ENCODE peak calls at places on chromosomes 13 and 19, in nine cellular contexts. T is fibroblast of the aortic adventitia; C is PC-9; B is KG1; Q is NCI-H1694 treated with DMSO at 0.1 percent for 48 hours; H is activated CD4-positive, alpha-beta T cell treated with anti-CD3 and anti-CD28 coated beads for 48 hours; U is COLO829; E is NCI-H2029 treated with DMSO at 0.1 percent for 48 hours; Y is stimulated activated CD4-positive, alpha-beta T cell treated with anti-CD3 and anti-CD28 coated beads, TNF-alpha, amount 100 ng/mL, for 4 hours. N is an unnamed sample.

GRCh38 chr19:27776524-27776923 is 1436.4 kb downstream of the UQCRFS1 start:
- DNase-seq in T (no peak), C (no peak), B (no peak), Q (no peak), H (no peak), U (no peak), E (no peak), Y (no peak), N (no peak)

GRCh38 chr13:23357349-23357748 is 76.2 kb downstream of the SACS start:
- DNase-seq in T (peak; percentile 55), C (no peak), B (no peak), Q (no peak), H (no peak), U (no peak), E (no peak), Y (no peak), N (no peak)

GRCh38 chr19:29532956-29533355 is 7.2 kb downstream of the VSTM2B start:
- DNase-seq in T (no peak), C (no peak), B (no peak), Q (no peak), H (no peak), U (no peak), E (no peak), Y (no peak), N (no peak)

GRCh38 chr13:113531041-113531873 is 40.7 kb upstream of the DCUN1D2 start:
- DNase-seq in T (no peak), C (no peak), B (no peak), Q (no peak), H (no peak), U (no peak), E (no peak), Y (no peak), N (no peak)

GRCh38 chr13:48492123-48493075 is 40.5 kb downstream of the RCBTB2 start:
- DNase-seq in T (peak; percentile 77), C (no peak), B (peak; percentile 80), Q (no peak), H (peak; percentile 74), U (no peak), E (peak; percentile 6), Y (no peak), N (peak; percentile 42)

GRCh38 chr19:15181394-15181793 is 19.4 kb downstream of the NOTCH3 start:
- DNase-seq in T (no peak), C (no peak), B (no peak), Q (no peak), H (no peak), U (no peak), E (peak; percentile 66), Y (no peak), N (no peak)

GRCh38 chr19:2246801-2247361 is 2.2 kb upstream of the AMH start:
- DNase-seq in T (peak; percentile 56), C (no peak), B (no peak), Q (no peak), H (no peak), U (no peak), E (no peak), Y (no peak), N (peak; percentile 39)

GRCh38 chr13:35478384-35479222 is 2.1 kb upstream of the MAB21L1 start:
- DNase-seq in T (no peak), C (no peak), B (no peak), Q (no peak), H (no peak), U (no peak), E (no peak), Y (no peak), N (no peak)

GRCh38 chr19:11659612-11660011 is 62.3 kb downstream of the ZNF627 start:
- DNase-seq in T (peak; percentile 19), C (no peak), B (no peak), Q (no peak), H (no peak), U (peak; percentile 15), E (no peak), Y (no peak), N (no peak)

GRCh38 chr13:52599037-52599852 is 43.0 kb upstream of the HNRNPA1L2 start:
- DNase-seq in T (peak; percentile 87), C (no peak), B (no peak), Q (peak; percentile 16), H (no peak), U (no peak), E (no peak), Y (no peak), N (no peak)

GRCh38 chr19:2561895-2562294 is 86.0 kb downstream of the GADD45B start:
- DNase-seq in T (no peak), C (no peak), B (peak; percentile 14), Q (no peak), H (peak; percentile 74), U (no peak), E (no peak), Y (peak; percentile 30), N (no peak)

GRCh38 chr13:113976711-113977684 is 3.1 kb upstream of the C13orf46 start:
- DNase-seq in T (peak; percentile 76), C (peak; percentile 72), B (no peak), Q (no peak), H (no peak), U (no peak), E (no peak), Y (no peak), N (no peak)

GRCh38 chr13:76383671-76384461 is 502.3 kb downstream of the KCTD12 start:
- DNase-seq in T (peak; percentile 96), C (no peak), B (no peak), Q (no peak), H (no peak), U (peak; percentile 35), E (peak; percentile 0), Y (no peak), N (no peak)

GRCh38 chr13:27036236-27036981 is 135.2 kb downstream of the USP12 start:
- DNase-seq in T (peak; percentile 76), C (peak; percentile 11), B (no peak), Q (no peak), H (no peak), U (peak; percentile 42), E (no peak), Y (no peak), N (no peak)

GRCh38 chr13:46896346-46897138 is at the start of gene HTR2A:
- DNase-seq in T (peak; percentile 52), C (no peak), B (no peak), Q (peak; percentile 1), H (peak; percentile 14), U (no peak), E (no peak), Y (no peak), N (peak; percentile 73)

GRCh38 chr13:77460195-77460594 is 75.3 kb upstream of the SCEL start:
- DNase-seq in T (peak; percentile 26), C (no peak), B (no peak), Q (no peak), H (no peak), U (no peak), E (no peak), Y (no peak), N (no peak)

GRCh38 chr19:1089891-1090290 is 5.3 kb downstream of the POLR2E start:
- DNase-seq in T (no peak), C (no peak), B (no peak), Q (no peak), H (no peak), U (no peak), E (no peak), Y (no peak), N (no peak)

GRCh38 chr13:25394661-25395060 is 22.9 kb downstream of the ATP8A2 start:
- DNase-seq in T (no peak), C (no peak), B (no peak), Q (no peak), H (no peak), U (no peak), E (no peak), Y (no peak), N (no peak)

GRCh38 chr13:38399540-38399939 is 49.9 kb downstream of the UFM1 start:
- DNase-seq in T (no peak), C (no peak), B (no peak), Q (no peak), H (no peak), U (no peak), E (no peak), Y (no peak), N (no peak)

GRCh38 chr19:4717191-4717965 is 6.3 kb downstream of the DPP9 start:
- DNase-seq in T (peak; percentile 70), C (peak; percentile 84), B (no peak), Q (no peak), H (no peak), U (no peak), E (no peak), Y (no peak), N (no peak)

GRCh38 chr19:16452321-16452720 is 19.4 kb downstream of the EPS15L1 start:
- DNase-seq in T (no peak), C (peak; percentile 60), B (no peak), Q (no peak), H (no peak), U (no peak), E (no peak), Y (no peak), N (no peak)

GRCh38 chr13:52767949-52768516 is 28.4 kb upstream of the CNMD start:
- DNase-seq in T (no peak), C (no peak), B (no peak), Q (no peak), H (no peak), U (no peak), E (no peak), Y (no peak), N (no peak)

GRCh38 chr13:73274147-73274546 is 215.3 kb downstream of the KLF5 start:
- DNase-seq in T (peak; percentile 45), C (no peak), B (no peak), Q (no peak), H (no peak), U (no peak), E (no peak), Y (no peak), N (no peak)

GRCh38 chr19:35828694-35829301 is 16.2 kb upstream of the PRODH2 start:
- DNase-seq in T (peak; percentile 78), C (peak; percentile 35), B (peak; percentile 21), Q (no peak), H (peak; percentile 70), U (peak; percentile 64), E (no peak), Y (peak; percentile 23), N (no peak)

GRCh38 chr19:14632286-14632685 is 42.4 kb downstream of the ADGRE3 start:
- DNase-seq in T (peak; percentile 2), C (no peak), B (no peak), Q (no peak), H (peak; percentile 13), U (peak; percentile 64), E (no peak), Y (no peak), N (no peak)

GRCh38 chr13:53340505-53341143 is 312.0 kb downstream of the OLFM4 start:
- DNase-seq in T (no peak), C (no peak), B (no peak), Q (no peak), H (no peak), U (no peak), E (no peak), Y (no peak), N (no peak)

GRCh38 chr19:11479090-11479469 is 1.8 kb downstream of the ELAVL3 start:
- DNase-seq in T (no peak), C (no peak), B (no peak), Q (no peak), H (no peak), U (no peak), E (no peak), Y (no peak), N (no peak)

GRCh38 chr13:35984776-35985453 is 146.3 kb downstream of the DCLK1 start:
- DNase-seq in T (no peak), C (no peak), B (no peak), Q (no peak), H (no peak), U (no peak), E (peak; percentile 79), Y (no peak), N (peak; percentile 32)

GRCh38 chr13:46804391-46804815 is 7.4 kb upstream of the ESD start:
- DNase-seq in T (peak; percentile 80), C (peak; percentile 31), B (no peak), Q (no peak), H (no peak), U (no peak), E (no peak), Y (no peak), N (no peak)

GRCh38 chr19:418761-419632 is 10.1 kb upstream of the C2CD4C start:
- DNase-seq in T (no peak), C (no peak), B (no peak), Q (no peak), H (no peak), U (no peak), E (no peak), Y (no peak), N (no peak)

GRCh38 chr19:57171551-57172081 is 4.3 kb upstream of the DUXA start:
- DNase-seq in T (peak; percentile 27), C (peak; percentile 35), B (no peak), Q (no peak), H (peak; percentile 36), U (no peak), E (no peak), Y (no peak), N (peak; percentile 17)